ENCODE peak calls at places on chromosomes 1 and 21, in eight cellular contexts. S is tibial artery; M is activated T-cell treated with anti-CD3 and anti-CD28 coated beads, Interleukin-2, amount 50 U/mL, for 4 hours; N is HTR-8/SVneo; T is activated naive CD4-positive, alpha-beta T cell treated with anti-CD3 and anti-CD28 coated beads, Interleukin-2, amount 50 U/mL, for 72 hours; X is LHCN-M2; I is activated CD4-positive, alpha-beta T cell treated with anti-CD3 and anti-CD28 coated beads, Interleukin-2, amount 10 ng/mL, durations not matched to agents 7 days and 5 days; L is cardiac fibroblast. J is an unnamed sample.

GRCh38 chr1:101360506-101360905 is 123.7 kb downstream of the S1PR1 start:
- DNase-seq in S (no peak), M (no peak), N (no peak), T (no peak), X (no peak), I (no peak), L (no peak), J (no peak)

GRCh38 chr1:4659247-4659646 is 4.8 kb downstream of the AJAP1 start:
- DNase-seq in S (no peak), M (no peak), N (no peak), T (no peak), X (no peak), I (no peak), L (no peak), J (no peak)

GRCh38 chr1:16318544-16318943 is 33.7 kb downstream of the FBXO42 start:
- DNase-seq in S (peak; percentile 67), M (no peak), N (no peak), T (no peak), X (peak; percentile 18), I (no peak), L (peak; percentile 50), J (no peak)

GRCh38 chr1:234149217-234149616 is 224.0 kb upstream of the COA6 start:
- DNase-seq in S (no peak), M (no peak), N (no peak), T (no peak), X (no peak), I (no peak), L (no peak), J (no peak)

GRCh38 chr1:27872802-27873665 is 690 bp downstream of the THEMIS2 start:
- DNase-seq in S (no peak), M (no peak), N (no peak), T (peak; percentile 44), X (peak; percentile 49), I (peak; percentile 34), L (peak; percentile 17), J (no peak)

GRCh38 chr1:54016343-54017282 is 1.4 kb downstream of the LDLRAD1 start:
- DNase-seq in S (no peak), M (no peak), N (no peak), T (no peak), X (peak; percentile 52), I (no peak), L (peak; percentile 14), J (no peak)

GRCh38 chr1:101288491-101288944 is 51.7 kb downstream of the S1PR1 start:
- DNase-seq in S (peak; percentile 66), M (peak; percentile 67), N (peak; percentile 50), T (peak; percentile 68), X (peak; percentile 95), I (peak; percentile 81), L (peak; percentile 93), J (peak; percentile 56)

GRCh38 chr1:160371346-160371631 is 4.4 kb downstream of the NHLH1 start:
- DNase-seq in S (no peak), M (no peak), N (no peak), T (no peak), X (no peak), I (no peak), L (no peak), J (no peak)

GRCh38 chr1:219209578-219209977 is 35.9 kb downstream of the LYPLAL1 start:
- DNase-seq in S (no peak), M (no peak), N (no peak), T (no peak), X (no peak), I (no peak), L (no peak), J (no peak)

GRCh38 chr1:32426489-32427255 is 32.4 kb upstream of the BSDC1 start:
- DNase-seq in S (no peak), M (no peak), N (no peak), T (no peak), X (no peak), I (no peak), L (peak; percentile 20), J (no peak)

GRCh38 chr1:48003741-48004503 is 6.7 kb upstream of the TRABD2B start:
- DNase-seq in S (no peak), M (no peak), N (no peak), T (no peak), X (peak; percentile 6), I (no peak), L (no peak), J (no peak)

GRCh38 chr1:162275622-162276175 is 101.0 kb downstream of the SPATA46 start:
- DNase-seq in S (no peak), M (no peak), N (no peak), T (no peak), X (no peak), I (no peak), L (no peak), J (no peak)

GRCh38 chr1:101283443-101283842 is 46.6 kb downstream of the S1PR1 start:
- DNase-seq in S (no peak), M (no peak), N (no peak), T (no peak), X (no peak), I (no peak), L (no peak), J (no peak)

GRCh38 chr21:33731447-33731846 is 89.1 kb downstream of the ITSN1 start:
- DNase-seq in S (no peak), M (no peak), N (no peak), T (no peak), X (no peak), I (no peak), L (peak; percentile 66), J (no peak)

GRCh38 chr1:232620356-232620841 is 9.5 kb downstream of the SIPA1L2 start:
- DNase-seq in S (peak; percentile 41), M (no peak), N (peak; percentile 34), T (no peak), X (peak; percentile 49), I (no peak), L (peak; percentile 96), J (peak; percentile 81)

GRCh38 chr1:15418811-15419515 is 9.3 kb downstream of the EFHD2 start:
- DNase-seq in S (no peak), M (no peak), N (no peak), T (no peak), X (no peak), I (no peak), L (no peak), J (no peak)

GRCh38 chr1:228107636-228108035 is 1.5 kb downstream of the MRPL55 start:
- DNase-seq in S (no peak), M (no peak), N (no peak), T (no peak), X (no peak), I (no peak), L (no peak), J (peak; percentile 55)

GRCh38 chr1:40610156-40610555 is 55.3 kb downstream of the RIMS3 start:
- DNase-seq in S (no peak), M (no peak), N (no peak), T (no peak), X (no peak), I (no peak), L (no peak), J (no peak)

GRCh38 chr1:94011709-94012590 is 102.7 kb upstream of the GCLM start:
- DNase-seq in S (no peak), M (no peak), N (no peak), T (no peak), X (no peak), I (no peak), L (no peak), J (no peak)

GRCh38 chr1:220028496-220028895 is 17.8 kb downstream of the EPRS1 start:
- DNase-seq in S (no peak), M (no peak), N (no peak), T (no peak), X (no peak), I (no peak), L (no peak), J (no peak)

GRCh38 chr1:156677616-156678596 is 699 bp upstream of the NES start:
- DNase-seq in S (peak; percentile 58), M (no peak), N (peak; percentile 63), T (no peak), X (peak; percentile 85), I (peak; percentile 34), L (peak; percentile 87), J (peak; percentile 74)

GRCh38 chr1:77347646-77348045 is 65.8 kb downstream of the AK5 start:
- DNase-seq in S (no peak), M (no peak), N (peak; percentile 66), T (peak; percentile 16), X (peak; percentile 98), I (no peak), L (peak; percentile 86), J (no peak)

GRCh38 chr1:31703431-31704260 is at the start of gene COL16A1:
- DNase-seq in S (peak; percentile 85), M (no peak), N (no peak), T (no peak), X (no peak), I (no peak), L (peak; percentile 68), J (peak; percentile 93)

GRCh38 chr1:28193701-28194161 is 17.2 kb upstream of the PTAFR start:
- DNase-seq in S (no peak), M (no peak), N (no peak), T (no peak), X (no peak), I (no peak), L (no peak), J (no peak)

GRCh38 chr21:46125846-46126301 is 28.0 kb downstream of the COL6A2 start:
- DNase-seq in S (peak; percentile 17), M (peak; percentile 3), N (no peak), T (no peak), X (no peak), I (no peak), L (no peak), J (peak; percentile 36)

GRCh38 chr1:58780586-58781452 is 3.0 kb downstream of the JUN start:
- DNase-seq in S (no peak), M (no peak), N (no peak), T (no peak), X (no peak), I (no peak), L (peak; percentile 50), J (peak; percentile 50)

GRCh38 chr1:94031154-94031553 is 89.8 kb downstream of the ABCA4 start:
- DNase-seq in S (no peak), M (no peak), N (no peak), T (no peak), X (no peak), I (no peak), L (no peak), J (no peak)

GRCh38 chr1:88783145-88783544 is 99.1 kb downstream of the PKN2 start:
- DNase-seq in S (no peak), M (no peak), N (no peak), T (no peak), X (no peak), I (no peak), L (no peak), J (no peak)

GRCh38 chr1:46723901-46724300 is 5.0 kb upstream of the EFCAB14 start:
- DNase-seq in S (no peak), M (no peak), N (no peak), T (no peak), X (no peak), I (no peak), L (no peak), J (no peak)

GRCh38 chr1:204445860-204446412 is 34.3 kb upstream of the PPP1R15B start:
- DNase-seq in S (no peak), M (peak; percentile 33), N (peak; percentile 39), T (peak; percentile 71), X (peak; percentile 28), I (peak; percentile 48), L (peak; percentile 39), J (no peak)

J was measured in ovary.